ENCODE peak calls at places on chromosomes 12 and 14, in nine cellular contexts. One of them, this sample, is unnamed.

GRCh38 chr14:85439696-85440328 is 90.1 kb upstream of the FLRT2 start:
- DNase-seq in HFF-Myc: no peak
- DNase-seq in NCI-H774: no peak
- DNase-seq in NCI-H2171 treated with DMSO at 0.1 percent for 48 hours: no peak
- DNase-seq in GM03348: peak
- DNase-seq in RPMI7951: peak
- DNase-seq in psoas muscle: no peak
- DNase-seq in AG20443: peak
- DNase-seq in NK-92 treated with Interleukin-12 subunit alpha and Interleukin-12 subunit beta, amount 100 ng/mL, for 24 hours: no peak
- DNase-seq in this sample: no peak

GRCh38 chr12:2963760-2964292 is 4.6 kb downstream of the TEAD4 start:
- DNase-seq in HFF-Myc: no peak
- DNase-seq in NCI-H774: no peak
- DNase-seq in NCI-H2171 treated with DMSO at 0.1 percent for 48 hours: no peak
- DNase-seq in GM03348: no peak
- DNase-seq in RPMI7951: no peak
- DNase-seq in psoas muscle: peak
- DNase-seq in AG20443: no peak
- DNase-seq in NK-92 treated with Interleukin-12 subunit alpha and Interleukin-12 subunit beta, amount 100 ng/mL, for 24 hours: no peak
- DNase-seq in this sample: no peak

GRCh38 chr12:67747869-67748760 is 99.6 kb downstream of the DYRK2 start:
- DNase-seq in HFF-Myc: no peak
- DNase-seq in NCI-H774: no peak
- DNase-seq in NCI-H2171 treated with DMSO at 0.1 percent for 48 hours: no peak
- DNase-seq in GM03348: peak
- DNase-seq in RPMI7951: peak
- DNase-seq in psoas muscle: peak
- DNase-seq in AG20443: peak
- DNase-seq in NK-92 treated with Interleukin-12 subunit alpha and Interleukin-12 subunit beta, amount 100 ng/mL, for 24 hours: no peak
- DNase-seq in this sample: peak

GRCh38 chr14:105226198-105226597 is 22.1 kb upstream of the BTBD6 start:
- DNase-seq in HFF-Myc: no peak
- DNase-seq in NCI-H774: no peak
- DNase-seq in NCI-H2171 treated with DMSO at 0.1 percent for 48 hours: no peak
- DNase-seq in GM03348: no peak
- DNase-seq in RPMI7951: no peak
- DNase-seq in psoas muscle: no peak
- DNase-seq in AG20443: no peak
- DNase-seq in NK-92 treated with Interleukin-12 subunit alpha and Interleukin-12 subunit beta, amount 100 ng/mL, for 24 hours: no peak
- DNase-seq in this sample: no peak

GRCh38 chr14:95097385-95097784 is 59.9 kb downstream of the DICER1 start:
- DNase-seq in HFF-Myc: no peak
- DNase-seq in NCI-H774: no peak
- DNase-seq in NCI-H2171 treated with DMSO at 0.1 percent for 48 hours: no peak
- DNase-seq in GM03348: peak
- DNase-seq in RPMI7951: no peak
- DNase-seq in psoas muscle: no peak
- DNase-seq in AG20443: peak
- DNase-seq in NK-92 treated with Interleukin-12 subunit alpha and Interleukin-12 subunit beta, amount 100 ng/mL, for 24 hours: no peak
- DNase-seq in this sample: no peak

GRCh38 chr12:112973712-112974305 is 4.5 kb upstream of the OAS2 start:
- DNase-seq in HFF-Myc: no peak
- DNase-seq in NCI-H774: no peak
- DNase-seq in NCI-H2171 treated with DMSO at 0.1 percent for 48 hours: peak
- DNase-seq in GM03348: no peak
- DNase-seq in RPMI7951: peak
- DNase-seq in psoas muscle: no peak
- DNase-seq in AG20443: no peak
- DNase-seq in NK-92 treated with Interleukin-12 subunit alpha and Interleukin-12 subunit beta, amount 100 ng/mL, for 24 hours: no peak
- DNase-seq in this sample: no peak

GRCh38 chr14:91454580-91454979 is 37.0 kb upstream of the CCDC88C start:
- DNase-seq in HFF-Myc: no peak
- DNase-seq in NCI-H774: no peak
- DNase-seq in NCI-H2171 treated with DMSO at 0.1 percent for 48 hours: no peak
- DNase-seq in GM03348: no peak
- DNase-seq in RPMI7951: no peak
- DNase-seq in psoas muscle: no peak
- DNase-seq in AG20443: no peak
- DNase-seq in NK-92 treated with Interleukin-12 subunit alpha and Interleukin-12 subunit beta, amount 100 ng/mL, for 24 hours: no peak
- DNase-seq in this sample: no peak

GRCh38 chr12:48420031-48420775 is 52.2 kb upstream of the ANP32D start:
- DNase-seq in HFF-Myc: no peak
- DNase-seq in NCI-H774: no peak
- DNase-seq in NCI-H2171 treated with DMSO at 0.1 percent for 48 hours: no peak
- DNase-seq in GM03348: no peak
- DNase-seq in RPMI7951: no peak
- DNase-seq in psoas muscle: no peak
- DNase-seq in AG20443: no peak
- DNase-seq in NK-92 treated with Interleukin-12 subunit alpha and Interleukin-12 subunit beta, amount 100 ng/mL, for 24 hours: no peak
- DNase-seq in this sample: no peak

GRCh38 chr14:104580961-104581360 is 1.4 kb downstream of the C14orf180 start:
- DNase-seq in HFF-Myc: no peak
- DNase-seq in NCI-H774: peak
- DNase-seq in NCI-H2171 treated with DMSO at 0.1 percent for 48 hours: peak
- DNase-seq in GM03348: no peak
- DNase-seq in RPMI7951: peak
- DNase-seq in psoas muscle: peak
- DNase-seq in AG20443: no peak
- DNase-seq in NK-92 treated with Interleukin-12 subunit alpha and Interleukin-12 subunit beta, amount 100 ng/mL, for 24 hours: no peak
- DNase-seq in this sample: peak

GRCh38 chr12:12880537-12880936 is 10.8 kb upstream of the GPRC5A start:
- DNase-seq in HFF-Myc: no peak
- DNase-seq in NCI-H774: no peak
- DNase-seq in NCI-H2171 treated with DMSO at 0.1 percent for 48 hours: no peak
- DNase-seq in GM03348: no peak
- DNase-seq in RPMI7951: no peak
- DNase-seq in psoas muscle: no peak
- DNase-seq in AG20443: no peak
- DNase-seq in NK-92 treated with Interleukin-12 subunit alpha and Interleukin-12 subunit beta, amount 100 ng/mL, for 24 hours: peak
- DNase-seq in this sample: no peak

GRCh38 chr14:25049559-25050493 is at the start of gene STXBP6:
- DNase-seq in HFF-Myc: no peak
- DNase-seq in NCI-H774: peak
- DNase-seq in NCI-H2171 treated with DMSO at 0.1 percent for 48 hours: no peak
- DNase-seq in GM03348: peak
- DNase-seq in RPMI7951: peak
- DNase-seq in psoas muscle: peak
- DNase-seq in AG20443: peak
- DNase-seq in NK-92 treated with Interleukin-12 subunit alpha and Interleukin-12 subunit beta, amount 100 ng/mL, for 24 hours: no peak
- DNase-seq in this sample: peak

GRCh38 chr12:43079481-43079880 is 472.5 kb downstream of the ADAMTS20 start:
- DNase-seq in HFF-Myc: no peak
- DNase-seq in NCI-H774: no peak
- DNase-seq in NCI-H2171 treated with DMSO at 0.1 percent for 48 hours: no peak
- DNase-seq in GM03348: no peak
- DNase-seq in RPMI7951: no peak
- DNase-seq in psoas muscle: no peak
- DNase-seq in AG20443: no peak
- DNase-seq in NK-92 treated with Interleukin-12 subunit alpha and Interleukin-12 subunit beta, amount 100 ng/mL, for 24 hours: no peak
- DNase-seq in this sample: no peak

GRCh38 chr12:65192963-65193516 is 23.7 kb downstream of the LEMD3 start:
- DNase-seq in HFF-Myc: no peak
- DNase-seq in NCI-H774: no peak
- DNase-seq in NCI-H2171 treated with DMSO at 0.1 percent for 48 hours: no peak
- DNase-seq in GM03348: no peak
- DNase-seq in RPMI7951: no peak
- DNase-seq in psoas muscle: no peak
- DNase-seq in AG20443: no peak
- DNase-seq in NK-92 treated with Interleukin-12 subunit alpha and Interleukin-12 subunit beta, amount 100 ng/mL, for 24 hours: no peak
- DNase-seq in this sample: no peak

GRCh38 chr14:104598039-104598438 is 6.5 kb downstream of the TMEM179 start:
- DNase-seq in HFF-Myc: no peak
- DNase-seq in NCI-H774: no peak
- DNase-seq in NCI-H2171 treated with DMSO at 0.1 percent for 48 hours: no peak
- DNase-seq in GM03348: no peak
- DNase-seq in RPMI7951: no peak
- DNase-seq in psoas muscle: no peak
- DNase-seq in AG20443: no peak
- DNase-seq in NK-92 treated with Interleukin-12 subunit alpha and Interleukin-12 subunit beta, amount 100 ng/mL, for 24 hours: no peak
- DNase-seq in this sample: no peak

GRCh38 chr14:31243860-31244259 is 36.3 kb upstream of the HECTD1 start:
- DNase-seq in HFF-Myc: no peak
- DNase-seq in NCI-H774: no peak
- DNase-seq in NCI-H2171 treated with DMSO at 0.1 percent for 48 hours: no peak
- DNase-seq in GM03348: no peak
- DNase-seq in RPMI7951: no peak
- DNase-seq in psoas muscle: no peak
- DNase-seq in AG20443: no peak
- DNase-seq in NK-92 treated with Interleukin-12 subunit alpha and Interleukin-12 subunit beta, amount 100 ng/mL, for 24 hours: no peak
- DNase-seq in this sample: peak

GRCh38 chr12:122190842-122191668 is 8.1 kb downstream of the LRRC43 start:
- DNase-seq in HFF-Myc: no peak
- DNase-seq in NCI-H774: peak
- DNase-seq in NCI-H2171 treated with DMSO at 0.1 percent for 48 hours: peak
- DNase-seq in GM03348: peak
- DNase-seq in RPMI7951: peak
- DNase-seq in psoas muscle: peak
- DNase-seq in AG20443: peak
- DNase-seq in NK-92 treated with Interleukin-12 subunit alpha and Interleukin-12 subunit beta, amount 100 ng/mL, for 24 hours: peak
- DNase-seq in this sample: peak

GRCh38 chr12:7058850-7059249 is 1.7 kb upstream of the C1S start:
- DNase-seq in HFF-Myc: no peak
- DNase-seq in NCI-H774: no peak
- DNase-seq in NCI-H2171 treated with DMSO at 0.1 percent for 48 hours: no peak
- DNase-seq in GM03348: no peak
- DNase-seq in RPMI7951: no peak
- DNase-seq in psoas muscle: no peak
- DNase-seq in AG20443: no peak
- DNase-seq in NK-92 treated with Interleukin-12 subunit alpha and Interleukin-12 subunit beta, amount 100 ng/mL, for 24 hours: no peak
- DNase-seq in this sample: no peak

GRCh38 chr12:57452181-57452936 is 2.7 kb upstream of the INHBE start:
- DNase-seq in HFF-Myc: no peak
- DNase-seq in NCI-H774: no peak
- DNase-seq in NCI-H2171 treated with DMSO at 0.1 percent for 48 hours: peak
- DNase-seq in GM03348: peak
- DNase-seq in RPMI7951: peak
- DNase-seq in psoas muscle: peak
- DNase-seq in AG20443: peak
- DNase-seq in NK-92 treated with Interleukin-12 subunit alpha and Interleukin-12 subunit beta, amount 100 ng/mL, for 24 hours: peak
- DNase-seq in this sample: no peak

GRCh38 chr12:57765698-57766463 is 997 bp downstream of the CYP27B1 start:
- DNase-seq in HFF-Myc: no peak
- DNase-seq in NCI-H774: no peak
- DNase-seq in NCI-H2171 treated with DMSO at 0.1 percent for 48 hours: no peak
- DNase-seq in GM03348: no peak
- DNase-seq in RPMI7951: no peak
- DNase-seq in psoas muscle: no peak
- DNase-seq in AG20443: no peak
- DNase-seq in NK-92 treated with Interleukin-12 subunit alpha and Interleukin-12 subunit beta, amount 100 ng/mL, for 24 hours: no peak
- DNase-seq in this sample: no peak

GRCh38 chr12:68080577-68080976 is 79.0 kb downstream of the IFNG start:
- DNase-seq in HFF-Myc: no peak
- DNase-seq in NCI-H774: no peak
- DNase-seq in NCI-H2171 treated with DMSO at 0.1 percent for 48 hours: no peak
- DNase-seq in GM03348: no peak
- DNase-seq in RPMI7951: no peak
- DNase-seq in psoas muscle: no peak
- DNase-seq in AG20443: no peak
- DNase-seq in NK-92 treated with Interleukin-12 subunit alpha and Interleukin-12 subunit beta, amount 100 ng/mL, for 24 hours: peak
- DNase-seq in this sample: no peak

GRCh38 chr12:51994959-51995358 is 11.8 kb upstream of the TAMALIN start:
- DNase-seq in HFF-Myc: no peak
- DNase-seq in NCI-H774: no peak
- DNase-seq in NCI-H2171 treated with DMSO at 0.1 percent for 48 hours: no peak
- DNase-seq in GM03348: peak
- DNase-seq in RPMI7951: no peak
- DNase-seq in psoas muscle: no peak
- DNase-seq in AG20443: peak
- DNase-seq in NK-92 treated with Interleukin-12 subunit alpha and Interleukin-12 subunit beta, amount 100 ng/mL, for 24 hours: no peak
- DNase-seq in this sample: no peak

GRCh38 chr14:23602181-23603095 is 23.8 kb upstream of the JPH4 start:
- DNase-seq in HFF-Myc: no peak
- DNase-seq in NCI-H774: no peak
- DNase-seq in NCI-H2171 treated with DMSO at 0.1 percent for 48 hours: no peak
- DNase-seq in GM03348: no peak
- DNase-seq in RPMI7951: peak
- DNase-seq in psoas muscle: no peak
- DNase-seq in AG20443: no peak
- DNase-seq in NK-92 treated with Interleukin-12 subunit alpha and Interleukin-12 subunit beta, amount 100 ng/mL, for 24 hours: no peak
- DNase-seq in this sample: no peak

GRCh38 chr12:42323856-42324255 is 2.0 kb downstream of the ZCRB1 start:
- DNase-seq in HFF-Myc: no peak
- DNase-seq in NCI-H774: no peak
- DNase-seq in NCI-H2171 treated with DMSO at 0.1 percent for 48 hours: no peak
- DNase-seq in GM03348: no peak
- DNase-seq in RPMI7951: no peak
- DNase-seq in psoas muscle: no peak
- DNase-seq in AG20443: no peak
- DNase-seq in NK-92 treated with Interleukin-12 subunit alpha and Interleukin-12 subunit beta, amount 100 ng/mL, for 24 hours: no peak
- DNase-seq in this sample: no peak

GRCh38 chr14:61678966-61679365 is 16.3 kb upstream of the HIF1A start:
- DNase-seq in HFF-Myc: no peak
- DNase-seq in NCI-H774: no peak
- DNase-seq in NCI-H2171 treated with DMSO at 0.1 percent for 48 hours: peak
- DNase-seq in GM03348: peak
- DNase-seq in RPMI7951: no peak
- DNase-seq in psoas muscle: no peak
- DNase-seq in AG20443: peak
- DNase-seq in NK-92 treated with Interleukin-12 subunit alpha and Interleukin-12 subunit beta, amount 100 ng/mL, for 24 hours: no peak
- DNase-seq in this sample: no peak

This sample was measured in mucosa of gallbladder.